ENCODE peak calls at places on chromosomes 5 and 9, in nine cellular contexts. C, W, X, I, T, K, A, Q and E are unnamed samples.

GRCh38 chr9:89247431-89248370 is 63.3 kb upstream of the CKS2 start:
- DNase-seq in A (no peak), Q (no peak), C (peak; percentile 40), K (no peak), I (no peak), X (no peak), T (no peak), W (no peak), E (no peak)

GRCh38 chr9:120886490-120886967 is 9.5 kb upstream of the PHF19 start:
- DNase-seq in X (no peak), K (peak; percentile 93), Q (no peak), W (no peak), C (no peak), T (no peak), I (no peak), A (peak; percentile 80), E (no peak)

GRCh38 chr5:143016777-143017374 is 246.7 kb downstream of the ARHGAP26 start:
- DNase-seq in X (no peak), A (no peak), Q (no peak), K (peak; percentile 74), I (peak; percentile 25), W (no peak), C (peak; percentile 72), T (no peak), E (no peak)

GRCh38 chr5:171351674-171352073 is 36.0 kb upstream of the NPM1 start:
- DNase-seq in T (no peak), C (no peak), A (no peak), Q (no peak), K (no peak), X (no peak), W (no peak), I (no peak), E (no peak)

GRCh38 chr9:114787781-114788498 is 17.9 kb downstream of the TNFSF15 start:
- DNase-seq in T (no peak), I (no peak), X (no peak), K (no peak), C (no peak), W (no peak), A (no peak), Q (no peak), E (no peak)

GRCh38 chr5:80083115-80083890 is 48.2 kb downstream of the THBS4 start:
- DNase-seq in K (peak; percentile 85), W (peak; percentile 13), Q (peak; percentile 55), X (peak; percentile 13), I (peak; percentile 31), A (peak; percentile 70), C (peak; percentile 92), T (no peak), E (peak; percentile 37)

GRCh38 chr5:111511174-111512025 is 935 bp downstream of the STARD4 start:
- DNase-seq in I (no peak), K (peak; percentile 51), C (peak; percentile 17), T (peak; percentile 32), A (no peak), Q (no peak), W (no peak), X (no peak), E (no peak)

GRCh38 chr5:173602423-173602822 is 14.0 kb downstream of the BOD1 start:
- DNase-seq in K (peak; percentile 63), T (no peak), A (no peak), I (no peak), Q (peak; percentile 57), C (peak; percentile 50), X (no peak), W (no peak), E (no peak)

GRCh38 chr5:132557425-132557805 is 638 bp downstream of the RAD50 start:
- DNase-seq in X (peak; percentile 43), W (no peak), A (peak; percentile 71), C (peak; percentile 69), T (peak; percentile 18), I (peak; percentile 54), Q (no peak), K (peak; percentile 48), E (no peak)

GRCh38 chr9:89606049-89606481 is 1.3 kb downstream of the GADD45G start:
- DNase-seq in C (peak; percentile 65), Q (peak; percentile 20), K (peak; percentile 75), A (peak; percentile 91), W (peak; percentile 45), T (peak; percentile 33), I (peak; percentile 74), X (peak; percentile 82), E (peak; percentile 42)

GRCh38 chr5:43926923-43927322 is 323.9 kb downstream of the NNT start:
- DNase-seq in W (no peak), T (no peak), X (no peak), Q (no peak), A (no peak), I (no peak), K (no peak), C (no peak), E (no peak)

GRCh38 chr9:133959966-133960567 is 32.1 kb downstream of the VAV2 start:
- DNase-seq in X (no peak), C (no peak), I (no peak), Q (no peak), K (no peak), W (no peak), T (no peak), A (no peak), E (no peak)

GRCh38 chr5:166551384-166551783 is 1740.1 kb upstream of the WWC1 start:
- DNase-seq in Q (no peak), T (no peak), W (no peak), I (no peak), K (peak; percentile 0), A (no peak), X (no peak), C (no peak), E (no peak)

GRCh38 chr9:16268037-16269010 is 602.1 kb downstream of the BNC2 start:
- DNase-seq in T (no peak), K (peak; percentile 58), W (no peak), A (no peak), Q (no peak), C (no peak), I (no peak), X (no peak), E (no peak)

GRCh38 chr5:133831506-133832224 is 136.8 kb downstream of the C5orf15 start:
- DNase-seq in X (no peak), K (peak; percentile 22), C (no peak), T (no peak), A (no peak), W (no peak), I (no peak), Q (no peak), E (no peak)

GRCh38 chr5:127358274-127358673 is 67.7 kb downstream of the MEGF10 start:
- DNase-seq in Q (peak; percentile 28), T (no peak), X (no peak), W (no peak), I (no peak), C (no peak), A (no peak), K (no peak), E (no peak)

GRCh38 chr5:80408976-80409926 is 1.4 kb downstream of the ZFYVE16 start:
- DNase-seq in T (no peak), Q (no peak), I (no peak), W (no peak), C (peak; percentile 5), A (no peak), K (peak; percentile 21), X (no peak), E (no peak)

GRCh38 chr5:45772402-45772801 is 76.2 kb upstream of the HCN1 start:
- DNase-seq in K (no peak), C (no peak), A (no peak), I (no peak), T (no peak), Q (no peak), X (no peak), W (no peak), E (no peak)

GRCh38 chr5:55936100-55936693 is 58.6 kb downstream of the IL6ST start:
- DNase-seq in I (peak; percentile 80), T (peak; percentile 68), X (peak; percentile 75), W (peak; percentile 47), Q (peak; percentile 60), K (peak; percentile 88), C (peak; percentile 90), A (peak; percentile 87), E (peak; percentile 60)

GRCh38 chr9:131095666-131096489 is 453 bp upstream of the AIF1L start:
- DNase-seq in X (no peak), W (peak; percentile 49), K (no peak), I (peak; percentile 46), A (no peak), T (no peak), C (peak; percentile 94), Q (no peak), E (no peak)

GRCh38 chr5:83440826-83441225 is 30.7 kb upstream of the VCAN start:
- DNase-seq in C (no peak), Q (no peak), I (no peak), W (no peak), A (no peak), X (no peak), T (no peak), K (no peak), E (no peak)

GRCh38 chr9:69324549-69325401 is at the start of gene ENTREP1:
- DNase-seq in I (peak; percentile 75), T (no peak), X (peak; percentile 80), Q (no peak), C (peak; percentile 85), W (peak; percentile 29), K (peak; percentile 10), A (peak; percentile 78), E (no peak)

GRCh38 chr5:117732264-117732663 is 1157.6 kb upstream of the SEMA6A start:
- DNase-seq in I (no peak), T (no peak), X (no peak), C (no peak), Q (no peak), K (no peak), W (no peak), A (no peak), E (no peak)

GRCh38 chr5:125151150-125151932 is 404.9 kb upstream of the ZNF608 start:
- DNase-seq in C (no peak), W (no peak), I (no peak), Q (no peak), X (no peak), A (no peak), K (no peak), T (no peak), E (no peak)

GRCh38 chr9:126832440-126832839 is 27.6 kb downstream of the ZBTB43 start:
- DNase-seq in A (no peak), X (no peak), I (no peak), W (no peak), Q (no peak), T (no peak), C (no peak), K (no peak), E (no peak)

GRCh38 chr5:98108497-98108896 is 665.0 kb upstream of the RGMB start:
- DNase-seq in C (no peak), I (no peak), W (no peak), T (no peak), X (no peak), Q (peak; percentile 79), A (no peak), K (peak; percentile 99), E (no peak)